ENCODE peak calls at places on chromosomes 1 and 21, in five cellular contexts. G, D, I, N and R are unnamed samples.
A peak's percentile ranks its signal among the peaks of the same experiment; 100 is the strongest.

GRCh38 chr1:57132993-57133614 is 167.3 kb upstream of the C8B start:
- DNase-seq in N (no peak), G (no peak), D (no peak), I (no peak), R (peak; percentile 7)

GRCh38 chr1:222732216-222733159 is 4.5 kb upstream of the FAM177B start:
- DNase-seq in N (no peak), G (no peak), D (no peak), I (no peak), R (no peak)

GRCh38 chr1:55724551-55725325 is 509.6 kb upstream of the USP24 start:
- DNase-seq in I (no peak), G (no peak), N (no peak), D (peak; percentile 86), R (peak; percentile 97)

GRCh38 chr21:35606136-35606535 is 454.2 kb downstream of the SETD4 start:
- DNase-seq in G (no peak), D (no peak), I (no peak), N (no peak), R (no peak)

GRCh38 chr1:207423560-207424292 is 30.4 kb upstream of the CR2 start:
- DNase-seq in D (no peak), I (peak; percentile 29), G (peak; percentile 69), N (no peak), R (no peak)

GRCh38 chr1:2400950-2401649 is 9.5 kb downstream of the RER1 start:
- DNase-seq in N (no peak), G (no peak), I (peak; percentile 14), D (no peak), R (no peak)

GRCh38 chr1:39021431-39021830 is 4.7 kb upstream of the NDUFS5 start:
- DNase-seq in G (no peak), D (no peak), I (no peak), N (no peak), R (no peak)

GRCh38 chr1:20385630-20386029 is 95.0 kb downstream of the VWA5B1 start:
- DNase-seq in D (no peak), G (no peak), I (no peak), N (no peak), R (no peak)

GRCh38 chr1:960371-961131 is at the start of gene KLHL17:
- DNase-seq in G (peak; percentile 82), D (peak; percentile 69), I (peak; percentile 81), N (no peak), R (peak; percentile 45)
- H2AK5ac ChIP-seq in G (no peak within 1 kb of the TSS), D (no peak within 1 kb of the TSS), I (no peak within 1 kb of the TSS), N (peak within 1 kb of the TSS; percentile 88), R (peak within 1 kb of the TSS; percentile 74)

GRCh38 chr1:53062731-53063591 is 948 bp downstream of the PODN start:
- DNase-seq in G (peak; percentile 60), N (no peak), I (no peak), D (peak; percentile 20), R (no peak)
- H4K8ac ChIP-seq in G (no peak overlapping the region), N (no peak overlapping the region), I (no peak overlapping the region), D (peak overlapping the region; percentile 45), R (peak overlapping the region; percentile 64)

GRCh38 chr21:34019402-34019801 is 54.0 kb upstream of the MRPS6 start:
- DNase-seq in D (no peak), G (no peak), N (no peak), I (no peak), R (no peak)

GRCh38 chr21:34020005-34020847 is 53.2 kb upstream of the MRPS6 start:
- DNase-seq in I (no peak), G (no peak), N (no peak), D (no peak), R (no peak)

GRCh38 chr21:34022557-34023335 is 50.6 kb upstream of the MRPS6 start:
- DNase-seq in D (no peak), I (peak; percentile 16), G (no peak), N (no peak), R (no peak)

GRCh38 chr21:34021726-34022125 is 51.7 kb upstream of the MRPS6 start:
- DNase-seq in G (no peak), D (no peak), N (no peak), I (no peak), R (no peak)

DNA sequence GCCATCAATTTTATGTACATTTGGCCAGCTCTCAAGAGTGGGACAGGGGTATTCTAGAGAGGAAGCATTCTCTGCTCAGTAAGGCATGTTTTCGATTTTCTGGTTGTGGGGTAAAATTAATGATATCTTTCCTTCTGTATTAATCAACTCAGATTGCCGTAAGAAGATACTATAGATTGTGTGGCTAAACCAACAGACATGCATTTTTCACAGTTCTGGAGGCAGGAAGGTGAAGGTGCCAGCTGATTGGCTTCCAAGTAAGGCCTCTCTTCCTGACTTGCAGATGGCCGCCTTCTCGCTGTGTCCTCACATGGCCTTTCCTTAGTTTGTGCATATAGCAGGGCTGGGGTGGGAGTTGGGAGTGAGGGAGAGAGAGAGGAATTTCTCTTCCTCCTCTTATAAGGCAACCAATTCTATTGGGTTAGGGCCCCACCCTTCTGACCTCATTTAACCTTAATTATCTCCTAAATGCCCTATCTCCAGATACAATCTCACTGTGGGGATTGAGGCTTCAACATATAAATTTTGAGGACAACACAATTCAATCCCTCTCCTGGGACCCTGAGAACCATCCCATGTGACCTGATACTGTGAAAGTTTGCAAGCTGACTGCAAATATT is 52.3 kb upstream of the MRPS6 start:
- DNase-seq in I (no peak), N (no peak), D (no peak), G (no peak), R (no peak)
- H2AK5ac ChIP-seq in I (no peak overlapping the region), N (no peak overlapping the region), D (no peak overlapping the region), G (no peak overlapping the region), R (no peak overlapping the region)

DNA sequence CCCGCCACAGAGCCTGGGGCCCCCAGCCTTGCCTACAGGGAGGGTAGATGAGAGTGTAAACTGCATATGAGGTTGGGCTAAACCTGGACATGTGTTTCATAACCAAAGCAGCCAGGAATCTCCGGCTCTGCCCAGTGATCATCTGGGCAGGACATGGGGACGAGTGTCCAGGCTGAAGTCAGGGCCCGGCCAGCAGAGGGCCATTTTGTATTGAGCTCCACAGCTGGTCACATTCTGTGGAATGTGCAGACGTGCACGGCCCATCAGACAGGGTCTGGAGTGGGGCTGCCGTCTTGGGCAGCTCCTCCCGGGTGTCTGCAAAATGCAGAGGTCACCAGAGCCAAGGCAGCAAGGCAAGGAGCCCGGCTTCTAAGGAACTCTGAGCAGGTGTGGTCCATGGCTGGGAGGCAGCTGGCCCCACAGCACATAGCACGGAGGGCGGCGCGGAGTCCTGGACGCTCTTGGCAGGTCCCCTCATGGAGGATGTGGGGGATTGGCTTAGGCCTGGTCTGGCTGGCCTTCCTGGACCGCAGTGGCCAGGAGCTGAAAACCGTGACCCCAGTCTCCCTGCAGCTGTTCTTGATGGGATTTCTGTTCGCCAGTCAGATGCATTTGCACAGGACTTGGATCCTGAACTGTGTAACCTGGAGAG is 6.3 kb downstream of the LRRC3 start:
- DNase-seq in N (no peak), D (no peak), I (no peak), G (peak; percentile 25), R (no peak)
- H4K8ac ChIP-seq in N (no peak overlapping the region), D (no peak overlapping the region), I (no peak overlapping the region), G (no peak overlapping the region), R (no peak overlapping the region)

GRCh38 chr1:41411229-41411628 is 50.0 kb downstream of the FOXO6 start:
- DNase-seq in N (no peak), D (no peak), G (no peak), I (peak; percentile 21), R (no peak)

GRCh38 chr1:41408691-41409090 is 47.5 kb downstream of the FOXO6 start:
- DNase-seq in N (no peak), I (no peak), G (no peak), D (no peak), R (no peak)

GRCh38 chr1:41407666-41408252 is 46.5 kb downstream of the FOXO6 start:
- DNase-seq in G (no peak), D (no peak), I (no peak), N (no peak), R (no peak)

GRCh38 chr1:41412748-41413147 is 51.5 kb downstream of the FOXO6 start:
- DNase-seq in N (no peak), G (no peak), I (no peak), D (no peak), R (no peak)

GRCh38 chr1:41410462-41410861 is 49.2 kb downstream of the FOXO6 start:
- DNase-seq in N (no peak), G (no peak), D (no peak), I (no peak), R (no peak)
- H2AK5ac ChIP-seq in N (no peak overlapping the region), G (no peak overlapping the region), D (no peak overlapping the region), I (no peak overlapping the region), R (no peak overlapping the region)

GRCh38 chr1:213606252-213606820 is 381.4 kb upstream of the PROX1 start:
- DNase-seq in G (no peak), I (no peak), N (no peak), D (no peak), R (no peak)
- H4K8ac ChIP-seq in G (no peak overlapping the region), I (no peak overlapping the region), N (no peak overlapping the region), D (no peak overlapping the region), R (no peak overlapping the region)

GRCh38 chr1:16141573-16142336 is 14.1 kb downstream of the EPHA2 start:
- DNase-seq in N (no peak), G (no peak), D (no peak), I (no peak), R (no peak)
- H2AK5ac ChIP-seq in N (peak overlapping the region; percentile 53), G (no peak overlapping the region), D (peak overlapping the region; percentile 94), I (no peak overlapping the region), R (peak overlapping the region; percentile 70)

DNA sequence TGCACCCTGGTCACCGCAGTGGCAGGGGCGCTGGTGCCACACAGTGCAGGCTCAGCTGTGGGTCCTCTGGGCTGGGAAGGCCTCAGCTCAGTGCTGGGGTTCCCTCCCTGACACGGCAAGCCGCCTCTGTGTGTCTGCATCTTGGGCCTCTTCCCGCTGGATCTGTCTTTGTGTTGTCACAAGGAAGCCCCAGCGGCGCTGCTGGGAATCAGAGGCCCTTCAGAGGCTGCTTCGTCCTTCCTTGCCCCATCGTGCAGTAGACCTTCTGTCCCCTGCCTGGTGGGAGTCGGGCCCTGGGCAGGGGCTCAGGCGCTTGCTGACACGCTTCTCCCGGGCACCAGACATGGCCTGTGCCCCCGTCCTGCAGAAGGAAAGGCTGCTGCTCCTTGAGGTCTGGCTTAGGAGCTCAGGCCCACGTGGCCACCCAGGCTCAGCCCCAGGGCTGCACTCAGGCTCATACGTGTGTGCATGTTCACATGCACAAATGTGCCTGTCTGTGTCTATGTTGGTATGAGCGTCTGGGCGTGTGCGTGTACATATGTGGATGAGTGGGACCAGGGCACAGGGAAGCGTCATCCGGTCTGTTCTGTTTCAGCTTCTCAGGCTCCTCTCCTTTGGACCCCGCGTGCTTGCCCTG is 24.3 kb upstream of the DIP2A start:
- DNase-seq in D (no peak), G (no peak), I (no peak), N (no peak), R (no peak)
- H4K8ac ChIP-seq in D (no peak overlapping the region), G (no peak overlapping the region), I (no peak overlapping the region), N (no peak overlapping the region), R (no peak overlapping the region)

GRCh38 chr21:45016491-45017375 is 57.6 kb upstream of the ADARB1 start:
- DNase-seq in I (no peak), N (no peak), G (no peak), D (no peak), R (no peak)

GRCh38 chr21:45019076-45019886 is 55.1 kb upstream of the ADARB1 start:
- DNase-seq in D (peak; percentile 53), I (peak; percentile 40), G (no peak), N (no peak), R (no peak)

GRCh38 chr21:45018131-45019075 is 56.0 kb upstream of the ADARB1 start:
- DNase-seq in G (no peak), I (no peak), N (no peak), D (no peak), R (no peak)

GRCh38 chr21:45016031-45016430 is 58.3 kb upstream of the ADARB1 start:
- DNase-seq in G (no peak), I (no peak), D (no peak), N (no peak), R (no peak)

GRCh38 chr21:45017376-45017960 is 56.9 kb upstream of the ADARB1 start:
- DNase-seq in G (no peak), I (no peak), N (no peak), D (no peak), R (peak; percentile 19)
- H2AK5ac ChIP-seq in G (no peak overlapping the region), I (no peak overlapping the region), N (no peak overlapping the region), D (peak overlapping the region; percentile 52), R (peak overlapping the region; percentile 90)